ENCODE peak calls at places on chromosomes 5 and 9, in five cellular contexts. N is breast epithelium, A is cardiac muscle cell, T is adrenal gland, L is upper lobe of left lung. C is an unnamed sample. For H3K4me1, the result is how much of the 10 kb centered on the place peaks cover.

GRCh38 chr5:151709109-151709735 is 22.5 kb upstream of the SPARC start:
- DNase-seq in N (no peak), A (no peak), T (no peak), L (no peak), C (no peak)

GRCh38 chr9:99948896-99949295 is 42.4 kb downstream of the STX17 start:
- DNase-seq in N (no peak), A (no peak), T (peak), L (peak), C (no peak)

GRCh38 chr5:107263387-107264003 is 407.2 kb downstream of the EFNA5 start:
- DNase-seq in N (no peak), A (no peak), T (no peak), L (no peak), C (no peak)

GRCh38 chr9:5557606-5558587 is 47.6 kb downstream of the PDCD1LG2 start:
- DNase-seq in N (no peak), A (no peak), T (no peak), L (peak), C (no peak)

GRCh38 chr9:138115506-138115905 is 237.9 kb downstream of the CACNA1B start:
- DNase-seq in N (no peak), A (no peak), T (no peak), L (peak), C (peak)

GRCh38 chr9:99096409-99096808 is 8.5 kb upstream of the TGFBR1 start:
- DNase-seq in N (no peak), A (no peak), T (no peak), L (no peak), C (no peak)

GRCh38 chr5:43623048-43623447 is 20.1 kb downstream of the NNT start:
- DNase-seq in N (no peak), A (no peak), T (no peak), L (no peak), C (no peak)

GRCh38 chr9:76852026-76852425 is 53.9 kb downstream of the PRUNE2 start:
- DNase-seq in N (no peak), A (no peak), T (no peak), L (no peak), C (no peak)

GRCh38 chr9:126489604-126490593 is 123.8 kb upstream of the LMX1B start:
- DNase-seq in N (no peak), A (no peak), T (no peak), L (peak), C (no peak)

GRCh38 chr9:27053369-27054057 is 48.0 kb upstream of the LRRC19 start:
- DNase-seq in N (no peak), A (no peak), T (no peak), L (no peak), C (no peak)

GRCh38 chr9:109329274-109330258 is 8.7 kb upstream of the EPB41L4B start:
- DNase-seq in N (peak), A (peak), T (peak), L (peak), C (peak)

GRCh38 chr9:137370865-137371520 is 52.0 kb downstream of the EXD3 start:
- DNase-seq in N (no peak), A (no peak), T (no peak), L (peak), C (no peak)

GRCh38 chr5:16901038-16901644 is 34.9 kb downstream of the MYO10 start:
- DNase-seq in N (no peak), A (no peak), T (no peak), L (no peak), C (no peak)

GRCh38 chr9:32926901-32927300 is 74.5 kb downstream of the APTX start:
- DNase-seq in N (no peak), A (no peak), T (no peak), L (no peak), C (no peak)

GRCh38 chr9:20353931-20354652 is 268.2 kb downstream of the MLLT3 start:
- DNase-seq in N (no peak), A (no peak), T (no peak), L (no peak), C (no peak)

GRCh38 chr9:133475292-133475941 is 3.5 kb downstream of the SLC2A6 start:
- DNase-seq in N (no peak), A (no peak), T (no peak), L (no peak), C (no peak)

GRCh38 chr5:50962934-50963646 is 296.7 kb downstream of the PARP8 start:
- DNase-seq in N (peak), A (peak), T (peak), L (peak), C (no peak)

GRCh38 chr5:180241600-180241999 is 32.6 kb upstream of the RASGEF1C start:
- DNase-seq in N (no peak), A (no peak), T (no peak), L (no peak), C (no peak)

GRCh38 chr5:132253008-132253441 is 4.5 kb upstream of the PDLIM4 start:
- DNase-seq in N (peak), A (no peak), T (no peak), L (peak), C (no peak)

GRCh38 chr5:94359880-94360279 is 258.5 kb downstream of the KIAA0825 start:
- DNase-seq in N (no peak), A (no peak), T (no peak), L (no peak), C (no peak)

GRCh38 chr9:21450733-21451394 is 10.6 kb downstream of the IFNA1 start:
- DNase-seq in N (no peak), A (no peak), T (no peak), L (no peak), C (no peak)

GRCh38 chr5:88690619-88691560 is 192.1 kb downstream of the MEF2C start:
- DNase-seq in N (peak), A (peak), T (peak), L (peak), C (no peak)

GRCh38 chr5:178221203-178221771 is 11.3 kb downstream of the PHYKPL start:
- DNase-seq in N (no peak), A (no peak), T (no peak), L (no peak), C (no peak)

GRCh38 chr5:67414712-67415111 is 218.1 kb upstream of the CD180 start:
- DNase-seq in N (no peak), A (no peak), T (no peak), L (no peak), C (no peak)

GRCh38 chr9:109477269-109478203 is 20.6 kb downstream of the PTPN3 start:
- DNase-seq in N (no peak), A (peak), T (no peak), L (peak), C (no peak)

GRCh38 chr9:118522093-118523028 is 818.2 kb downstream of the TLR4 start:
- DNase-seq in N (no peak), A (peak), T (peak), L (peak), C (peak)

GRCh38 chr5:159094745-159095144 is 5.0 kb downstream of the EBF1 start:
- DNase-seq in N (no peak), A (peak), T (peak), L (peak), C (peak)

GRCh38 chr9:109474944-109475343 is 23.2 kb downstream of the PTPN3 start:
- DNase-seq in N (no peak), A (no peak), T (no peak), L (no peak), C (no peak)

GRCh38 chr5:158471179-158471924 is 612.4 kb upstream of the CLINT1 start:
- DNase-seq in N (no peak), A (no peak), T (no peak), L (peak), C (no peak)

GRCh38 chr5:178090856-178091255 is 22.5 kb upstream of the N4BP3 start:
- DNase-seq in N (no peak), A (no peak), T (no peak), L (no peak), C (no peak)

GRCh38 chr9:87500894-87501656 is 3.4 kb downstream of the DAPK1 start:
- DNase-seq in N (no peak), A (no peak), T (no peak), L (no peak), C (no peak)

GRCh38 chr9:87499455-87500015 is 1.9 kb downstream of the DAPK1 start:
- DNase-seq in N (no peak), A (no peak), T (no peak), L (no peak), C (no peak)

GRCh38 chr9:87498816-87499454 is 1.3 kb downstream of the DAPK1 start:
- DNase-seq in N (no peak), A (peak), T (no peak), L (no peak), C (no peak)

GRCh38 chr9:87501806-87502205 is 4.1 kb downstream of the DAPK1 start:
- DNase-seq in N (no peak), A (no peak), T (no peak), L (no peak), C (no peak)

GRCh38 chr9:87500491-87500890 is 2.8 kb downstream of the DAPK1 start:
- DNase-seq in N (no peak), A (no peak), T (no peak), L (no peak), C (no peak)
- TF ChIP-seq CTCF in N (no peak), A (peak), T (peak), L (peak), C (no peak)

GRCh38 chr9:127979333-127980055 is 1.3 kb downstream of the EEIG1 start:
- DNase-seq in N (no peak), A (peak), T (peak), L (peak), C (no peak)
- H3K4me1 ChIP-seq in N (under half), A (half or more), T (half or more), L (half or more), C (under half)

DNA sequence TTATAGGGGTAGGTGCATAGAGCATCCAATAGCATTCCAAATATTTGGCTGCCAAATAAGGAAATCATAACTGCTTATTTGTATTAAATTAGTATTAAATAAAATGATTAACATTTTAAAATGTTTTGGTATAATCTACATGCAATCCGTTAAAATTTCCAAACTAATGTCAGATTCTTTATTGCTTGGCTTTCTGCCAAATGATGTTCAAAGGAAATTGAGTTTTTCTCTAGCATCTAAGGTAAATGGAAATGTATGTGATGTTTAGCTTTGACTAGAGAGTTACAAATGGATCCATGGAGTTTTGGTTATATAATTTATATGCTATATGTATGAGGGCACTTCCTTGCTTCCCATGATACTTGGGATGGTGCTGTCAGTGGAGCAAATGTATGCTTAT is 121.7 kb downstream of the ZCCHC7 start:
- DNase-seq in N (no peak), A (no peak), T (no peak), L (no peak), C (no peak)
- H3K27ac ChIP-seq in N (no peak), A (no peak), T (no peak), L (no peak), C (no peak)

DNA sequence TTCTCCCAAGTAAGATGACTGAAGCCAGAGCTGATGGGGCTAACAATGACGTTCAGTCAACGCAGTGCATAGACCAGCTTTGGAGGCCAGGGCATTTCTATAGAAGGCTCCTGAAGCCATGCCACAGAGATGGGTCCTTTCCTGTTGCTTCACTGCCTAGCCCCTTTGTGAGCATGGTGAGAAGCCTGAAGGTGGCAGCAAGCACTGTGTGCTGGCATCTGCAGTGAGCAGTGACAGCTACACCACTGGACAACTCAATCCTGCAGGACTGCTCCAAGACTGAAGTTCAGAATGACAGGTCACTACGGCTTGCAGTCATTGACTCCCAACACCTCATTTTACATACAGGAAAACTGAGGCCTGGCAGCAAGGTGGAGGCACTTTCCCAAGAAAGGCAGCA is 229.0 kb downstream of the TSSK1B start:
- DNase-seq in N (no peak), A (no peak), T (no peak), L (no peak), C (no peak)
- TF ChIP-seq CTCF in N (no peak), A (peak), T (no peak), L (peak), C (no peak)

DNA sequence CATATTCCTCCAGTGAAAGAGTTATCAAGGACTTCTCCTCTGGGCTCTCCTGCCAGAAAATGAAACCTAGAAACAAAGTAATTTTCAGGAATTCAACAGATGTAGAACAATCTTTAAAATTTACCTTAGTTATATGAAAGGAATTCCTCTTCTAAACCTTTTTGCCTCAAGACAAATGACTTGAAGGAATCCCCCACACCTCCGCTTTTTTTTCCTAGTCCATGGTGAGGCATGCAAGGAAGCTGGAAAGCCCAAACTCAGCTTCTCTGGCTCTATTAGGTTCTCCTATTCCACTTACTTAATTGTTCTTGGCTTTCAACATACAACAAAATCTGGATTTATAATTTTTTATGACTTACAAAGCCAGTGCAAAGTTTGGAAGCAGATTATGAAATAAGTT is 27.2 kb downstream of the C6 start:
- DNase-seq in N (no peak), A (no peak), T (no peak), L (no peak), C (no peak)
- H3K4me1 ChIP-seq in N (under half), A (under half), T (under half), L (under half), C (under half)

GRCh38 chr5:124952566-124952965 is 206.1 kb upstream of the ZNF608 start:
- DNase-seq in N (no peak), A (no peak), T (no peak), L (no peak), C (no peak)

GRCh38 chr5:124952079-124952478 is 205.6 kb upstream of the ZNF608 start:
- DNase-seq in N (no peak), A (no peak), T (peak), L (no peak), C (no peak)

GRCh38 chr5:124951105-124951504 is 204.7 kb upstream of the ZNF608 start:
- DNase-seq in N (no peak), A (no peak), T (no peak), L (no peak), C (no peak)

GRCh38 chr5:124949862-124950261 is 203.4 kb upstream of the ZNF608 start:
- DNase-seq in N (peak), A (peak), T (no peak), L (no peak), C (peak)

DNA sequence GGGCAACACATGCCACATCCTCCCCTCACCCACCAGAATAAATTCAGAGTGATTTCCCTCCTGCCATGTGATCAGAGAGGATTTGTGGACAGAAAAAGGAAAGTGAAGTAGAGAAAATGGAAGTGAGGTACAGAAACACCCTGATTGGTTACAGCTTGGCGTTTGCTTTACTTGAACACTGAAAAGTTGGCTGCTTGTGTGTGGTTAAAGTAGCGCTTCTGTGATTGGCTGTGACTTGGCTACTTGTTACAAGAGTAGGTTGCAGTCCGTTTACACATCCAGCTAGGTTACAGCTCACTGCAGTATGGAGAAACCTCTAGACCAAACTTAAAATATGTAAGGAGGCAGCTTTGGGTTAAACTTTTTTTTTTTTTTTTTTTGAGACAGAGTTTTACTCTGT is 205.2 kb upstream of the ZNF608 start:
- DNase-seq in N (no peak), A (no peak), T (no peak), L (no peak), C (no peak)
- H3K27ac ChIP-seq in N (no peak), A (no peak), T (no peak), L (no peak), C (no peak)

GRCh38 chr5:164256351-164256750 is 750.9 kb downstream of the MAT2B start:
- DNase-seq in N (no peak), A (no peak), T (no peak), L (no peak), C (no peak)

GRCh38 chr5:164256954-164257353 is 751.5 kb downstream of the MAT2B start:
- DNase-seq in N (no peak), A (no peak), T (no peak), L (no peak), C (no peak)

GRCh38 chr5:164253764-164254163 is 748.3 kb downstream of the MAT2B start:
- DNase-seq in N (no peak), A (no peak), T (no peak), L (no peak), C (no peak)

GRCh38 chr5:164255598-164256213 is 750.3 kb downstream of the MAT2B start:
- DNase-seq in N (no peak), A (peak), T (no peak), L (no peak), C (no peak)
- TF ChIP-seq CTCF in N (no peak), A (no peak), T (no peak), L (no peak), C (no peak)